ENCODE peak calls at places on chromosome 12, in six cellular contexts. N is cardiac muscle cell, L is A549, M is GM23338, X is breast epithelium, W is hepatocyte. O is an unnamed sample.

GRCh38 chr12:75548879-75549278 is 37.5 kb upstream of the KRR1 start:
- DNase-seq in N (no peak), L (no peak), M (peak; percentile 42), X (no peak), W (no peak), O (no peak)

GRCh38 chr12:43805149-43805856 is 814 bp downstream of the TWF1 start:
- DNase-seq in N (peak; percentile 24), L (peak; percentile 5), M (peak; percentile 8), X (no peak), W (no peak), O (no peak)

GRCh38 chr12:95102916-95103671 is 29.7 kb upstream of the NR2C1 start:
- DNase-seq in N (no peak), L (peak; percentile 85), M (no peak), X (no peak), W (peak; percentile 13), O (peak; percentile 61)

GRCh38 chr12:67752226-67752732 is 103.7 kb downstream of the DYRK2 start:
- DNase-seq in N (no peak), L (no peak), M (no peak), X (no peak), W (no peak), O (no peak)

GRCh38 chr12:14998941-14999340 is 26.1 kb downstream of the PDE6H start:
- DNase-seq in N (no peak), L (no peak), M (no peak), X (no peak), W (no peak), O (no peak)

GRCh38 chr12:21413369-21414277 is 23.8 kb upstream of the PYROXD1 start:
- DNase-seq in N (no peak), L (peak; percentile 24), M (no peak), X (no peak), W (peak; percentile 35), O (no peak)

GRCh38 chr12:65891987-65892481 is 67.8 kb downstream of the HMGA2 start:
- DNase-seq in N (no peak), L (peak; percentile 64), M (no peak), X (peak; percentile 75), W (peak; percentile 73), O (peak; percentile 99)

GRCh38 chr12:49885118-49885517 is 18.6 kb downstream of the FAIM2 start:
- DNase-seq in N (no peak), L (no peak), M (peak; percentile 35), X (no peak), W (no peak), O (no peak)

GRCh38 chr12:48177985-48178384 is 5.5 kb upstream of the CCDC184 start:
- DNase-seq in N (no peak), L (no peak), M (no peak), X (no peak), W (no peak), O (no peak)

GRCh38 chr12:131044136-131044535 is 90.4 kb downstream of the ADGRD1 start:
- DNase-seq in N (no peak), L (no peak), M (no peak), X (no peak), W (no peak), O (no peak)

GRCh38 chr12:123115409-123116111 is 35.3 kb downstream of the PITPNM2 start:
- DNase-seq in N (no peak), L (no peak), M (no peak), X (no peak), W (peak; percentile 44), O (peak; percentile 81)

GRCh38 chr12:52233462-52234141 is 559 bp downstream of the KRT7 start:
- DNase-seq in N (no peak), L (no peak), M (peak; percentile 49), X (no peak), W (no peak), O (no peak)

GRCh38 chr12:8445731-8446130 is 10.0 kb upstream of the CLEC6A start:
- DNase-seq in N (no peak), L (no peak), M (no peak), X (no peak), W (no peak), O (no peak)

GRCh38 chr12:8452036-8452435 is 3.7 kb upstream of the CLEC6A start:
- DNase-seq in N (no peak), L (no peak), M (no peak), X (no peak), W (no peak), O (no peak)

GRCh38 chr12:8449293-8449944 is 6.3 kb upstream of the CLEC6A start:
- DNase-seq in N (no peak), L (no peak), M (peak; percentile 45), X (no peak), W (no peak), O (no peak)

DNA sequence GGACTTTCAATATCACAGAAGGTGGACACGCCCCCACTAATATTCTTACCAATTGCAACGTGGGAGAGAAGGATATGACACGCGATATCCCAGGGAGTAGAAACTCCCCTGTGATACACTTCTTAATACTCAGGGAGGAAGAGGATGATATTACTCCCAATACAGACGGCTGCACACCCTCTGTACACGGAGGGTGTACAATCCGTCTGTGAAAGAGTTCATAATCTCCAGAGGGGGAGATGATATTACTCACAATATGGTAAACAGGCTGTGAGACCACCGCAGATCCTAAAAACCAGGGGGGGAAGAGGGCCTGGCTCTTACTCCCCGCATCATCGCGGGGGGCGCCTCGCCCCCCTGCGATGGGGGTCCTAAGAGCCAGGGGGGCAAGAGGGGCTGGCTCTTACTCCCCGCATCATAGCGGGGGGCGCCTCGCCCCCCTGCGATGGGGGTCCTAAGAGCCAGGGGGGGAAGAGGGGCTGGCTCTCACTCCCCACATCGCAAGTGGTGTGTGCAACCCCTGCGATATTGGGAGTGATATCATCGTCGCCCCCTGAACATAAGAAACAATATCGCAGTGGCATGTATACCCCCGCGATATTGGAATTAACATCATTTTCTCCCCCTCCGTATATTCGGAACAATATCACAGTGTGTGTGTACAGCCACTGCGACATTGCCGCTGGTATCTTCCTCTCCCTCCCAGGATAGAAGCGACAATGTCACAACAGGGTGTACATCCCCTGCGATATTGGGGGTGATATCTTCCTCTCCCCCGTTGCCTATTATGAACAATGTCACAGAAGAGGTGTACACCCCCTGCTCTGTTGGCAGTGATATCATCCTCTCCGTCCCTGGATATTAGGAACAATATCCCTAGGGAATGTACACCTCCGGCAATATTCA is 8.9 kb upstream of the CLEC6A start:
- DNase-seq in N (no peak), L (no peak), M (no peak), X (no peak), W (no peak), O (no peak)
- TF ChIP-seq CTCF in N (no peak), L (no peak), M (no peak), X (no peak), W (no peak), O (no peak)

GRCh38 chr12:107760817-107761501 is at the start of gene PRDM4:
- DNase-seq in N (peak; percentile 98), L (peak; percentile 95), M (peak; percentile 97), X (peak; percentile 92), W (peak; percentile 99), O (peak; percentile 82)
- H3K4me3 ChIP-seq in N (peak within 1 kb of the TSS; percentile 100), L (peak within 1 kb of the TSS; percentile 90), M (peak within 1 kb of the TSS; percentile 81), X (peak within 1 kb of the TSS; percentile 93), W (peak within 1 kb of the TSS; percentile 74), O (peak within 1 kb of the TSS; percentile 65)

DNA sequence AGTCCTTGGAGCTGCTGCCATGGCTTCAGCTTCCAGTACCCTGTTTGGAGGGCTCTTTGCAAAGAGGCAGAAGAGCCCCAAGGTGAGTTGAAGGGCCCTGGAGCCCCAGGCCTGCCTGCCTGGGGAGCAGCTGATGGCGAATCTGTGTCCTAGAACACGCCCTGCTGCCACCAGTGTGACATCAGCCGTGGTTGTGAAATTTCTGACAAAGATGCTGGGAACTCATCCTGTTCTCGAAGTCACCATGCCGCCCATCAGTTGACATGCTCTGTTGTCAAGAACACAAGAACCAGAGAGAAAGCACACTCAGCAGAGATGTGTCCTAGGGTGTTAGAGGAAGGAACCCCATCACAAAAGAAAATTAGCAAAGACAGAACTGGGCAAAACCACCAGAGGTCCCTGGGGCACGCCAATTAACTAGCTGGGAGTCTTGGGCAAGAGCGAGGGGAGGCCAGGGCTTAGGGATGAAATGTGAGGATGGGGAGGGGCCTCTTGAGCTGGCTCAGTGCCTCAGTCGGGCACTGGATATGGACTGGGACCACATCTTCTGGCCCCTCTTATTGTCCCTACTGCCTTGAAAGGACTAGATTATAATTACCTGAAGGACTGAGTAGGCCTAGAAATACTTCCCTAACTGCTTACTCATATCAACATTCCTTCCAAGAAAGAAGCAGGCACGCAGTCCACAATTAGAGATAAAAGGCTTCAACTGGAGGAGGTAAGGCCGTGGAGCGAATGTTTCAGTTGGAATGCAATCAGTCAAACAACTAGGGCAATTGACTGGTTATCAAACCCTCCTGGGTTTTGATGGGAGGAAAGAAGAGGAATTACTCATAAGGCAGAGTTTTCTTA is 163.1 kb downstream of the CACNA1C start:
- DNase-seq in N (peak; percentile 47), L (no peak), M (no peak), X (no peak), W (peak; percentile 43), O (no peak)
- TF ChIP-seq CTCF in N (no peak), L (no peak), M (no peak), X (no peak), W (no peak), O (no peak)

GRCh38 chr12:1515428-1515827 is 79.0 kb downstream of the FBXL14 start:
- DNase-seq in N (no peak), L (no peak), M (no peak), X (no peak), W (no peak), O (no peak)
- H3K4me3 ChIP-seq in N (no peak overlapping the region), L (no peak overlapping the region), M (no peak overlapping the region), X (no peak overlapping the region), W (no peak overlapping the region), O (no peak overlapping the region)

DNA sequence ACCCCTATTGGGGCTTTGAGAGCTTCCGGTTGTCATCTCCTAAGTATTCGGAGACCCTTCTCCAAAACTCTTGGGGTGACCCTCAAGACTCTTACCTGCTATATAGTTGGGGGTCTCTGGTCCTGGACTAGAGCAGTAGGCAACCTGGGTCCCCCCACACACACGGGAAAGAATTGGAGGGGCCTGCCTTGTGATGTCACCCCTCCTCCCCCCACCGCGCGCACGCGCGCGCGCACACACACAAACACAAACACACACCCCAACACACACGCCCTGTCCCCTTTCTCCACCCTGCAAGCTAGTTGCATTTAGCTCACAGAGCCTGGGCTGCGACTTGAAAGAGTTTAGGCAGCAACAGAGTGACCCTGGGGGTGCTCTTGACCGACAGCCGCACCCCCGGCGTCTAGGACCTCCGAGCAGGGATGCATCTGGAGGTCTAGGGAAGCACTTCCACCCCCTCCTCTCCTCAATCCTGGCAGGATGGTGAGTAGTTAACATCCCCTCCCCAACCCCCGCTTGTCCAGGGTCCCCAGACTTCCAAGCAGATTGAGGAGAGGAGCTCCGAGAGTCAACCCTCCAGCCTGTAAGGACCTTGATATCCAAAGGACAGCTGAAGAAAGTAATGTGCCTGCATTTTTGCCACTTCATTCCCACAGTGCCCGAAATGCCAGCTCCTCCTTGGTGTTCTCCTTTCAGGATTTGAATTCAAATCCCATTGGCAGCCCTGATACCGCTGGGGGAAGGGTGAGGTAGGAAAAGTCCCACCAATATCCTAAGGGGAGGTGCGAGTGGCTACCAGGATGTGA is 1.4 kb upstream of the DNAJC14 start:
- DNase-seq in N (peak; percentile 68), L (peak; percentile 40), M (peak; percentile 72), X (peak; percentile 71), W (peak; percentile 81), O (no peak)
- TF ChIP-seq CTCF in N (no peak), L (no peak), M (no peak), X (no peak), W (no peak), O (no peak)

DNA sequence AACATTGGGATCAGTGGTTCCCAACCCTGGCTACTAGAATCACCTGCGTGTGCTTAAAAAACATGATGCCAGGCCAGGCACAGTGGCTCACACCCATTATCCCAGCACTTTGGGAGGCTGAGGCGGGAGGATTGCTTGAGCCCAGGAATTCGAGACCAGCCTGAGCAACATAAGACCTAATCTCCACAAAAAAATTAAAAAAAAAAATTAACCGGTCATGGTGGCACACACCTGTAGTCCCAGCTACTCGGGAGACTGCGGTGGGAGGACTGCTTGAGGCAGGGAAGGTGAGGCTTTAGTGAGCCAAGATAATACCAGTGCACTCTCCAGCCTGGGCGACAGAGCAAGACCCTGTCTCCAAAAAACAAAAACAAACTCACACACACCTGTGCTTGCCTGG is 2.0 kb downstream of the KCTD10 start:
- DNase-seq in N (no peak), L (no peak), M (no peak), X (no peak), W (no peak), O (no peak)
- H3K4me3 ChIP-seq in N (no peak overlapping the region), L (no peak overlapping the region), M (peak overlapping the region; percentile 96), X (peak overlapping the region; percentile 96), W (no peak overlapping the region), O (peak overlapping the region; percentile 84)

O was measured in astrocyte of the cerebellum.